ENCODE peak calls at places on chromosomes 11 and 22, in five cellular contexts. One of them, this sample, is unnamed.

GRCh38 chr11:111663820-111664219 is 61.6 kb downstream of the SIK2 start:
- DNase-seq in stomach: peak; percentile 73
- DNase-seq in hippocampal formation: no peak
- DNase-seq in activated naive CD4-positive, alpha-beta T cell treated with anti-CD3 and anti-CD28 coated beads, Interleukin-2, amount 50 U/mL, for 72 hours: no peak
- DNase-seq in ELF-1: no peak
- DNase-seq in this sample: no peak

GRCh38 chr11:128575956-128576340 is 11.4 kb downstream of the ETS1 start:
- DNase-seq in hippocampal formation: no peak
- DNase-seq in activated naive CD4-positive, alpha-beta T cell treated with anti-CD3 and anti-CD28 coated beads, Interleukin-2, amount 50 U/mL, for 72 hours: no peak
- DNase-seq in ELF-1: no peak
- DNase-seq in stomach: no peak
- DNase-seq in this sample: no peak

GRCh38 chr22:49589811-49590210 is 237.9 kb downstream of the BRD1 start:
- DNase-seq in ELF-1: no peak
- DNase-seq in activated naive CD4-positive, alpha-beta T cell treated with anti-CD3 and anti-CD28 coated beads, Interleukin-2, amount 50 U/mL, for 72 hours: no peak
- DNase-seq in stomach: no peak
- DNase-seq in hippocampal formation: no peak
- DNase-seq in this sample: no peak

GRCh38 chr22:38043151-38044039 is 13.8 kb upstream of the PICK1 start:
- DNase-seq in hippocampal formation: no peak
- DNase-seq in stomach: no peak
- DNase-seq in activated naive CD4-positive, alpha-beta T cell treated with anti-CD3 and anti-CD28 coated beads, Interleukin-2, amount 50 U/mL, for 72 hours: no peak
- DNase-seq in ELF-1: no peak
- DNase-seq in this sample: no peak

GRCh38 chr11:119832536-119832935 is 103.5 kb upstream of the NECTIN1 start:
- DNase-seq in ELF-1: peak; percentile 47
- DNase-seq in activated naive CD4-positive, alpha-beta T cell treated with anti-CD3 and anti-CD28 coated beads, Interleukin-2, amount 50 U/mL, for 72 hours: no peak
- DNase-seq in stomach: peak; percentile 65
- DNase-seq in hippocampal formation: no peak
- DNase-seq in this sample: no peak

GRCh38 chr11:128735935-128736610 is 42.2 kb downstream of the FLI1 start:
- DNase-seq in hippocampal formation: no peak
- DNase-seq in ELF-1: no peak
- DNase-seq in stomach: no peak
- DNase-seq in activated naive CD4-positive, alpha-beta T cell treated with anti-CD3 and anti-CD28 coated beads, Interleukin-2, amount 50 U/mL, for 72 hours: no peak
- DNase-seq in this sample: no peak

GRCh38 chr11:122155001-122155400 is 39.0 kb upstream of the BLID start:
- DNase-seq in stomach: no peak
- DNase-seq in activated naive CD4-positive, alpha-beta T cell treated with anti-CD3 and anti-CD28 coated beads, Interleukin-2, amount 50 U/mL, for 72 hours: no peak
- DNase-seq in ELF-1: no peak
- DNase-seq in hippocampal formation: no peak
- DNase-seq in this sample: no peak

GRCh38 chr11:102802341-102802740 is 4.4 kb upstream of the MMP1 start:
- DNase-seq in ELF-1: no peak
- DNase-seq in hippocampal formation: no peak
- DNase-seq in stomach: no peak
- DNase-seq in activated naive CD4-positive, alpha-beta T cell treated with anti-CD3 and anti-CD28 coated beads, Interleukin-2, amount 50 U/mL, for 72 hours: no peak
- DNase-seq in this sample: no peak

GRCh38 chr11:77188912-77189491 is 61.0 kb downstream of the MYO7A start:
- DNase-seq in activated naive CD4-positive, alpha-beta T cell treated with anti-CD3 and anti-CD28 coated beads, Interleukin-2, amount 50 U/mL, for 72 hours: no peak
- DNase-seq in stomach: no peak
- DNase-seq in ELF-1: no peak
- DNase-seq in hippocampal formation: no peak
- DNase-seq in this sample: no peak

GRCh38 chr11:12182650-12183511 is 72.5 kb downstream of the MICAL2 start:
- DNase-seq in activated naive CD4-positive, alpha-beta T cell treated with anti-CD3 and anti-CD28 coated beads, Interleukin-2, amount 50 U/mL, for 72 hours: no peak
- DNase-seq in hippocampal formation: no peak
- DNase-seq in stomach: no peak
- DNase-seq in ELF-1: peak; percentile 84
- DNase-seq in this sample: no peak

GRCh38 chr11:86952933-86953637 is 2.1 kb downstream of the FZD4 start:
- DNase-seq in stomach: no peak
- DNase-seq in activated naive CD4-positive, alpha-beta T cell treated with anti-CD3 and anti-CD28 coated beads, Interleukin-2, amount 50 U/mL, for 72 hours: no peak
- DNase-seq in hippocampal formation: no peak
- DNase-seq in ELF-1: no peak
- DNase-seq in this sample: no peak

GRCh38 chr22:44037519-44038370 is 13.6 kb downstream of the PARVB start:
- DNase-seq in activated naive CD4-positive, alpha-beta T cell treated with anti-CD3 and anti-CD28 coated beads, Interleukin-2, amount 50 U/mL, for 72 hours: no peak
- DNase-seq in stomach: no peak
- DNase-seq in hippocampal formation: no peak
- DNase-seq in ELF-1: peak; percentile 35
- DNase-seq in this sample: no peak

GRCh38 chr22:49828599-49828965 is 909 bp upstream of the BRD1 start:
- DNase-seq in activated naive CD4-positive, alpha-beta T cell treated with anti-CD3 and anti-CD28 coated beads, Interleukin-2, amount 50 U/mL, for 72 hours: no peak
- DNase-seq in ELF-1: no peak
- DNase-seq in stomach: no peak
- DNase-seq in hippocampal formation: no peak
- DNase-seq in this sample: no peak

GRCh38 chr11:22512457-22512856 is 113.2 kb downstream of the FANCF start:
- DNase-seq in activated naive CD4-positive, alpha-beta T cell treated with anti-CD3 and anti-CD28 coated beads, Interleukin-2, amount 50 U/mL, for 72 hours: no peak
- DNase-seq in stomach: no peak
- DNase-seq in hippocampal formation: no peak
- DNase-seq in ELF-1: no peak
- DNase-seq in this sample: no peak

GRCh38 chr11:108670381-108670930 is 5.6 kb downstream of the DDX10 start:
- DNase-seq in stomach: no peak
- DNase-seq in hippocampal formation: no peak
- DNase-seq in ELF-1: no peak
- DNase-seq in activated naive CD4-positive, alpha-beta T cell treated with anti-CD3 and anti-CD28 coated beads, Interleukin-2, amount 50 U/mL, for 72 hours: no peak
- DNase-seq in this sample: no peak

GRCh38 chr22:28949788-28950187 is 66.4 kb downstream of the ZNRF3 start:
- DNase-seq in activated naive CD4-positive, alpha-beta T cell treated with anti-CD3 and anti-CD28 coated beads, Interleukin-2, amount 50 U/mL, for 72 hours: no peak
- DNase-seq in hippocampal formation: no peak
- DNase-seq in stomach: no peak
- DNase-seq in ELF-1: no peak
- DNase-seq in this sample: no peak

GRCh38 chr11:43987384-43988039 is 45.1 kb downstream of the C11orf96 start:
- DNase-seq in ELF-1: no peak
- DNase-seq in hippocampal formation: peak; percentile 45
- DNase-seq in stomach: peak; percentile 45
- DNase-seq in activated naive CD4-positive, alpha-beta T cell treated with anti-CD3 and anti-CD28 coated beads, Interleukin-2, amount 50 U/mL, for 72 hours: no peak
- DNase-seq in this sample: peak; percentile 27

GRCh38 chr22:39825661-39826102 is 67.9 kb downstream of the ENTHD1 start:
- DNase-seq in stomach: no peak
- DNase-seq in hippocampal formation: no peak
- DNase-seq in ELF-1: no peak
- DNase-seq in activated naive CD4-positive, alpha-beta T cell treated with anti-CD3 and anti-CD28 coated beads, Interleukin-2, amount 50 U/mL, for 72 hours: no peak
- DNase-seq in this sample: no peak

GRCh38 chr11:72139500-72139899 is 4.0 kb downstream of the FOLR3 start:
- DNase-seq in activated naive CD4-positive, alpha-beta T cell treated with anti-CD3 and anti-CD28 coated beads, Interleukin-2, amount 50 U/mL, for 72 hours: no peak
- DNase-seq in stomach: no peak
- DNase-seq in hippocampal formation: no peak
- DNase-seq in ELF-1: no peak
- DNase-seq in this sample: no peak

GRCh38 chr11:65445604-65446445 is 23.2 kb downstream of the NEAT1 start:
- DNase-seq in ELF-1: peak; percentile 34
- DNase-seq in activated naive CD4-positive, alpha-beta T cell treated with anti-CD3 and anti-CD28 coated beads, Interleukin-2, amount 50 U/mL, for 72 hours: peak; percentile 71
- DNase-seq in hippocampal formation: no peak
- DNase-seq in stomach: peak; percentile 34
- DNase-seq in this sample: no peak

GRCh38 chr22:31253949-31254348 is 38.3 kb downstream of the PIK3IP1 start:
- DNase-seq in stomach: peak; percentile 89
- DNase-seq in ELF-1: peak; percentile 97
- DNase-seq in activated naive CD4-positive, alpha-beta T cell treated with anti-CD3 and anti-CD28 coated beads, Interleukin-2, amount 50 U/mL, for 72 hours: no peak
- DNase-seq in hippocampal formation: no peak
- DNase-seq in this sample: no peak

GRCh38 chr11:68778205-68778604 is 26.9 kb upstream of the TESMIN start:
- DNase-seq in ELF-1: no peak
- DNase-seq in stomach: no peak
- DNase-seq in activated naive CD4-positive, alpha-beta T cell treated with anti-CD3 and anti-CD28 coated beads, Interleukin-2, amount 50 U/mL, for 72 hours: no peak
- DNase-seq in hippocampal formation: no peak
- DNase-seq in this sample: no peak

GRCh38 chr11:20070459-20070858 is 89.8 kb downstream of the DBX1 start:
- DNase-seq in ELF-1: no peak
- DNase-seq in activated naive CD4-positive, alpha-beta T cell treated with anti-CD3 and anti-CD28 coated beads, Interleukin-2, amount 50 U/mL, for 72 hours: no peak
- DNase-seq in stomach: no peak
- DNase-seq in hippocampal formation: no peak
- DNase-seq in this sample: no peak

GRCh38 chr11:64659417-64660144 is 63.4 kb downstream of the NRXN2 start:
- DNase-seq in ELF-1: no peak
- DNase-seq in hippocampal formation: no peak
- DNase-seq in stomach: no peak
- DNase-seq in activated naive CD4-positive, alpha-beta T cell treated with anti-CD3 and anti-CD28 coated beads, Interleukin-2, amount 50 U/mL, for 72 hours: no peak
- DNase-seq in this sample: no peak

GRCh38 chr11:68127791-68128681 is 6.8 kb upstream of the CHKA start:
- DNase-seq in activated naive CD4-positive, alpha-beta T cell treated with anti-CD3 and anti-CD28 coated beads, Interleukin-2, amount 50 U/mL, for 72 hours: no peak
- DNase-seq in hippocampal formation: peak; percentile 56
- DNase-seq in ELF-1: peak; percentile 96
- DNase-seq in stomach: peak; percentile 90
- DNase-seq in this sample: peak; percentile 66

GRCh38 chr11:65485820-65486219 is 13.0 kb upstream of the MALAT1 start:
- DNase-seq in stomach: no peak
- DNase-seq in activated naive CD4-positive, alpha-beta T cell treated with anti-CD3 and anti-CD28 coated beads, Interleukin-2, amount 50 U/mL, for 72 hours: no peak
- DNase-seq in ELF-1: no peak
- DNase-seq in hippocampal formation: no peak
- DNase-seq in this sample: no peak

GRCh38 chr11:120828847-120829246 is 195.1 kb upstream of the TBCEL start:
- DNase-seq in stomach: no peak
- DNase-seq in hippocampal formation: no peak
- DNase-seq in ELF-1: no peak
- DNase-seq in activated naive CD4-positive, alpha-beta T cell treated with anti-CD3 and anti-CD28 coated beads, Interleukin-2, amount 50 U/mL, for 72 hours: no peak
- DNase-seq in this sample: peak; percentile 61

GRCh38 chr11:27697679-27698275 is 2.5 kb downstream of the BDNF start:
- DNase-seq in hippocampal formation: no peak
- DNase-seq in activated naive CD4-positive, alpha-beta T cell treated with anti-CD3 and anti-CD28 coated beads, Interleukin-2, amount 50 U/mL, for 72 hours: no peak
- DNase-seq in ELF-1: no peak
- DNase-seq in stomach: no peak
- DNase-seq in this sample: no peak

GRCh38 chr11:31802609-31802989 is 8.5 kb downstream of the PAX6 start:
- DNase-seq in stomach: no peak
- DNase-seq in activated naive CD4-positive, alpha-beta T cell treated with anti-CD3 and anti-CD28 coated beads, Interleukin-2, amount 50 U/mL, for 72 hours: no peak
- DNase-seq in hippocampal formation: no peak
- DNase-seq in ELF-1: peak; percentile 15
- DNase-seq in this sample: no peak

GRCh38 chr11:73334244-73335203 is 26.4 kb downstream of the ARHGEF17 start:
- DNase-seq in activated naive CD4-positive, alpha-beta T cell treated with anti-CD3 and anti-CD28 coated beads, Interleukin-2, amount 50 U/mL, for 72 hours: no peak
- DNase-seq in hippocampal formation: no peak
- DNase-seq in stomach: peak; percentile 65
- DNase-seq in ELF-1: peak; percentile 86
- DNase-seq in this sample: no peak

GRCh38 chr11:79263001-79263400 is 177.8 kb downstream of the TENM4 start:
- DNase-seq in hippocampal formation: no peak
- DNase-seq in activated naive CD4-positive, alpha-beta T cell treated with anti-CD3 and anti-CD28 coated beads, Interleukin-2, amount 50 U/mL, for 72 hours: no peak
- DNase-seq in stomach: peak; percentile 30
- DNase-seq in ELF-1: peak; percentile 49
- DNase-seq in this sample: no peak